ENCODE peak calls at places on chromosomes 5 and 9, in four cellular contexts. One of them, this sample, is unnamed.

GRCh38 chr9:84261082-84261746 is 79.3 kb downstream of the SLC28A3 start:
- DNase-seq in HepG2: peak
- DNase-seq in SK-N-SH: peak
- DNase-seq in K562: peak
- DNase-seq in this sample: peak

GRCh38 chr5:135604046-135604445 is 25.3 kb upstream of the CXCL14 start:
- DNase-seq in SK-N-SH: no peak
- DNase-seq in K562: no peak
- DNase-seq in HepG2: no peak
- DNase-seq in this sample: no peak

GRCh38 chr5:166713281-166713680 is 1578.2 kb upstream of the WWC1 start:
- DNase-seq in HepG2: no peak
- DNase-seq in SK-N-SH: no peak
- DNase-seq in K562: no peak
- DNase-seq in this sample: no peak

GRCh38 chr9:19161257-19162025 is 34.1 kb upstream of the PLIN2 start:
- DNase-seq in K562: peak
- DNase-seq in SK-N-SH: no peak
- DNase-seq in HepG2: peak
- DNase-seq in this sample: no peak

GRCh38 chr9:135290086-135290485 is 189.5 kb upstream of the PPP1R26 start:
- DNase-seq in HepG2: no peak
- DNase-seq in SK-N-SH: no peak
- DNase-seq in K562: no peak
- DNase-seq in this sample: no peak

GRCh38 chr5:18745988-18746615 is 1111.8 kb downstream of the TAF11L14 start:
- DNase-seq in SK-N-SH: peak
- DNase-seq in K562: no peak
- DNase-seq in HepG2: peak
- DNase-seq in this sample: no peak

GRCh38 chr5:112921031-112921832 is 795 bp downstream of the REEP5 start:
- DNase-seq in SK-N-SH: peak
- DNase-seq in K562: peak
- DNase-seq in HepG2: peak
- DNase-seq in this sample: peak

GRCh38 chr9:131745611-131746010 is 5.7 kb upstream of the RAPGEF1 start:
- DNase-seq in K562: no peak
- DNase-seq in SK-N-SH: no peak
- DNase-seq in HepG2: no peak
- DNase-seq in this sample: no peak

GRCh38 chr5:52148679-52149078 is 639.0 kb upstream of the ITGA1 start:
- DNase-seq in K562: no peak
- DNase-seq in HepG2: no peak
- DNase-seq in SK-N-SH: no peak
- DNase-seq in this sample: no peak

GRCh38 chr5:25618821-25619220 is 974.0 kb upstream of the CDH10 start:
- DNase-seq in SK-N-SH: no peak
- DNase-seq in K562: no peak
- DNase-seq in HepG2: no peak
- DNase-seq in this sample: no peak

GRCh38 chr5:86795659-86796058 is 177.9 kb downstream of the COX7C start:
- DNase-seq in K562: no peak
- DNase-seq in SK-N-SH: no peak
- DNase-seq in HepG2: no peak
- DNase-seq in this sample: no peak

GRCh38 chr5:96177303-96177869 is 215.7 kb upstream of the ELL2 start:
- DNase-seq in K562: no peak
- DNase-seq in HepG2: peak
- DNase-seq in SK-N-SH: peak
- DNase-seq in this sample: no peak
- TF ChIP-seq FOXJ3 in K562: no peak
- TF ChIP-seq FOXJ3 in HepG2: no peak
- TF ChIP-seq FOXJ3 in SK-N-SH: no peak
- TF ChIP-seq FOXJ3 in this sample: no peak

GRCh38 chr5:67310169-67310568 is 113.6 kb upstream of the CD180 start:
- DNase-seq in SK-N-SH: no peak
- DNase-seq in K562: no peak
- DNase-seq in HepG2: no peak
- DNase-seq in this sample: no peak

GRCh38 chr5:67305401-67305800 is 108.8 kb upstream of the CD180 start:
- DNase-seq in HepG2: no peak
- DNase-seq in K562: no peak
- DNase-seq in SK-N-SH: no peak
- DNase-seq in this sample: no peak

GRCh38 chr5:67305913-67306710 is 109.5 kb upstream of the CD180 start:
- DNase-seq in K562: no peak
- DNase-seq in HepG2: no peak
- DNase-seq in SK-N-SH: no peak
- DNase-seq in this sample: no peak

GRCh38 chr5:67308988-67309688 is 112.5 kb upstream of the CD180 start:
- DNase-seq in HepG2: no peak
- DNase-seq in K562: no peak
- DNase-seq in SK-N-SH: no peak
- DNase-seq in this sample: no peak

GRCh38 chr5:67306997-67307580 is 110.5 kb upstream of the CD180 start:
- DNase-seq in HepG2: no peak
- DNase-seq in K562: no peak
- DNase-seq in SK-N-SH: no peak
- DNase-seq in this sample: no peak
- TF ChIP-seq FOXJ3 in HepG2: no peak
- TF ChIP-seq FOXJ3 in K562: no peak
- TF ChIP-seq FOXJ3 in SK-N-SH: no peak
- TF ChIP-seq FOXJ3 in this sample: no peak

DNA sequence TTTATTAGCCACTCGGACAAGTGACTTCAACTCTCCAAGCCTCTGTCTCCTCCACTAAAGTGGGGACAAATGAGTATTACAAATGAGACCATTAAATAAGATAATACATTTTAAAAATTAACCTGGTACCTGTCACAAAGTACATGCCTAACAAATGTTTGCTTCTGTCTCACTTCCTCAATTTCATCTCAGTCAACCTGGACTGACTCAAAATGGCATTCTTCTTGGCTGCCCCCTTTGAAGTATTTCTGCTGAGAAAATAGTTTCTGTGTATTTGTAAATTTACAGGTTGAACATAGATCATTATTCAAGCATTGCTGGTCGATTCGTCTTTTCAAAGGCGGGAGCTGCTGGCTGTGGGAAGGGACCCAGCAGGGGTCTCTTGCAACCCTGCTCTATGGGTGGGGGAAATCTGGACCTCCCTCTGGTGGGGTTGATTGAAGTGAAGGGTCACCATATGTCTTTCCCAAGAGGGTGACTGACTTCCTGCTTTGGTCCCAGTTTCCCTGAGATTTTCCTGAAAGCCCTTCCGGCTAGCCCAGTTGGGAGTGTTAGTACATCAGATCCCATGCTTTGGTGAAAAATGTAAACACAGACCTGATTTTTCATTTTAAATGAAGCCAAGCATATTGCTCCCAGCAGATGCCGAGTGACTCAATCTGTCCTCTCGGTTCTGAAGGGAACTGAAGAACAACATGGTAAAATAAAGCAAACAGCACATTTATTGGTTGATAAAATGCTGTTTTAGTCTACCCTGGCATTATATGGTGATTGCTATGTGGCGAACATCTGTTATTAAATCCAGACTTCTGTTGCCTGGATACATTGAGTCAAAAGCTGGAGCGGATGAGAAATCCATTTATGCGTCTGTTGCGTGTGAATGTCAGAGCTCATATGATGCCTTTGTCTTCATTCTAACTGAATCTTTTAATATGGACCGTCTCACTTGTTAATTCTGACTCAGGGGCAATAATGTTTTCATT is 73.1 kb downstream of the KCNIP1 start:
- DNase-seq in HepG2: no peak
- DNase-seq in K562: no peak
- DNase-seq in SK-N-SH: no peak
- DNase-seq in this sample: no peak
- TF ChIP-seq FOXJ3 in HepG2: no peak
- TF ChIP-seq FOXJ3 in K562: no peak
- TF ChIP-seq FOXJ3 in SK-N-SH: no peak
- TF ChIP-seq FOXJ3 in this sample: no peak

GRCh38 chr5:103373576-103374472 is 115.3 kb downstream of the MACIR start:
- DNase-seq in SK-N-SH: no peak
- DNase-seq in HepG2: no peak
- DNase-seq in K562: no peak
- DNase-seq in this sample: no peak

GRCh38 chr5:103369125-103370120 is 110.9 kb downstream of the MACIR start:
- DNase-seq in SK-N-SH: no peak
- DNase-seq in HepG2: no peak
- DNase-seq in K562: no peak
- DNase-seq in this sample: no peak

GRCh38 chr5:103367722-103368121 is 109.2 kb downstream of the MACIR start:
- DNase-seq in K562: no peak
- DNase-seq in HepG2: no peak
- DNase-seq in SK-N-SH: no peak
- DNase-seq in this sample: no peak

GRCh38 chr5:103374473-103374963 is 116.0 kb downstream of the MACIR start:
- DNase-seq in K562: no peak
- DNase-seq in HepG2: no peak
- DNase-seq in SK-N-SH: no peak
- DNase-seq in this sample: no peak

GRCh38 chr5:103371046-103371603 is 112.6 kb downstream of the MACIR start:
- DNase-seq in SK-N-SH: no peak
- DNase-seq in HepG2: no peak
- DNase-seq in K562: no peak
- DNase-seq in this sample: no peak
- TF ChIP-seq FOXJ3 in SK-N-SH: no peak
- TF ChIP-seq FOXJ3 in HepG2: no peak
- TF ChIP-seq FOXJ3 in K562: no peak
- TF ChIP-seq FOXJ3 in this sample: no peak

DNA sequence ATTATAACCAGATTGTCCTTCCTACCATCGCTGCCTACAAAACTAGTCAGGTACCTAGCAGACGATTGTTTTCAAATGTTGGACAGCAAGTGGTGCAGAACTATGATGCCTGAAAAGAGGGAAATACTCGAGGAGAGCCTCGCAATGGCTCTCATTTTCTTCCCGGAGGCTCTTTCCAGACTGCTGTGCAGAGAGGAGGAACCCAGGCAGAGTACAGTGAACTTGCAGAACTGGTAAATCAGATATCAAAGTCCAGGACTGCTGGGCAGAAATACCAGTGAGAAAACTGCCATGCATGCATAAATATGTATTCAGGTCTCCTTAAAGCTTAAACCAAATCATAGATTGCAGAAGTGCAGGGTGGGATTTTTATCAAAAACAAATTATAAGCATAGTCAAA is 26.4 kb upstream of the UGT3A1 start:
- DNase-seq in HepG2: no peak
- DNase-seq in K562: no peak
- DNase-seq in SK-N-SH: no peak
- DNase-seq in this sample: no peak
- TF ChIP-seq FOXJ3 in HepG2: no peak
- TF ChIP-seq FOXJ3 in K562: no peak
- TF ChIP-seq FOXJ3 in SK-N-SH: no peak
- TF ChIP-seq FOXJ3 in this sample: no peak

DNA sequence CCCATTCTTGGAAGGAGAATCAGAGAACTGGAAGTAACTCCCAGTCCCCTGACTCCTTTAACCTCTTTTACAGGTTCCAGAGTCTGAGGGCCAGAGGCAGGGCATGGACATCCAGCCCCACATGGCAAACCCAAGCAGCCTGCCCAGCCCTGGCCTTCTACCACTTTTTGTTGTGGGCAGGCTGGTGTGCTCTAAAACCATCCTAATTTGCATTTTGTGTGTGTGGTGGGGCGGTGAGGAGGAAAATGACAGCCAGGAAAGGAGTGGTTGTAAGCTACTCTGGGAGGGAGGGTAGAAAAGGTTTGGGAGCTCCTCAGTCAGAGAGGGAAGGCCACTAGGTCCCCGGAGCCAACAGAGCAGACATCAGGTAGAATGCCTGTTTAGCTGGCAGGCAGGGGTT is 90.6 kb downstream of the PSD2 start:
- DNase-seq in SK-N-SH: no peak
- DNase-seq in HepG2: no peak
- DNase-seq in K562: no peak
- DNase-seq in this sample: no peak
- TF ChIP-seq FOXJ3 in SK-N-SH: no peak
- TF ChIP-seq FOXJ3 in HepG2: no peak
- TF ChIP-seq FOXJ3 in K562: no peak
- TF ChIP-seq FOXJ3 in this sample: no peak

GRCh38 chr9:88949961-88950340 is 41.3 kb upstream of the S1PR3 start:
- DNase-seq in HepG2: no peak
- DNase-seq in K562: no peak
- DNase-seq in SK-N-SH: no peak
- DNase-seq in this sample: no peak
- TF ChIP-seq FOXJ3 in HepG2: no peak
- TF ChIP-seq FOXJ3 in K562: no peak
- TF ChIP-seq FOXJ3 in SK-N-SH: no peak
- TF ChIP-seq FOXJ3 in this sample: no peak